ENCODE peak calls at places on chromosomes 16 and 17, in eight cellular contexts. Y is left ventricle myocardium inferior, N is brain microvascular endothelial cell, V is Peyer's patch, J is stomach, G is tibial artery, Z is gastrocnemius medialis, D is right atrium auricular region. K is an unnamed sample.

GRCh38 chr17:61219460-61219859 is 180.2 kb upstream of the TBX2 start:
- DNase-seq in V (no peak), Y (peak; percentile 19), J (no peak), Z (no peak), D (no peak), N (no peak), G (peak; percentile 32), K (peak; percentile 44)

GRCh38 chr16:2963611-2964415 is at the start of gene KREMEN2:
- DNase-seq in N (no peak), D (no peak), G (no peak), V (no peak), Z (no peak), J (no peak), Y (no peak), K (no peak)

GRCh38 chr17:36773039-36773438 is 164.2 kb upstream of the LHX1 start:
- DNase-seq in G (no peak), J (no peak), Y (no peak), Z (no peak), D (no peak), V (no peak), N (no peak), K (no peak)

GRCh38 chr16:84344781-84345180 is 23.6 kb upstream of the ATP2C2 start:
- DNase-seq in G (no peak), V (no peak), N (no peak), Z (no peak), J (no peak), Y (no peak), D (no peak), K (no peak)

GRCh38 chr17:8125947-8126305 is 2.0 kb upstream of the HES7 start:
- DNase-seq in D (no peak), J (no peak), Y (no peak), Z (no peak), V (no peak), N (no peak), G (no peak), K (no peak)

GRCh38 chr16:9148376-9149015 is 57.1 kb downstream of the HAPSTR1 start:
- DNase-seq in G (no peak), V (no peak), N (no peak), D (no peak), Z (no peak), J (no peak), Y (no peak), K (no peak)

GRCh38 chr16:53915452-53916160 is 211.7 kb downstream of the FTO start:
- DNase-seq in Z (no peak), V (no peak), Y (no peak), D (no peak), G (no peak), N (no peak), J (no peak), K (no peak)

GRCh38 chr16:8720080-8720966 is 45.9 kb downstream of the ABAT start:
- DNase-seq in G (no peak), D (no peak), V (no peak), Y (no peak), Z (no peak), N (no peak), J (no peak), K (no peak)

GRCh38 chr16:69741519-69741918 is 13.2 kb downstream of the NOB1 start:
- DNase-seq in V (no peak), J (no peak), N (peak; percentile 8), G (no peak), Y (no peak), D (no peak), Z (no peak), K (no peak)

GRCh38 chr16:31714899-31715504 is 158.6 kb upstream of the ZNF267 start:
- DNase-seq in Y (no peak), J (no peak), D (no peak), Z (no peak), V (no peak), N (no peak), G (no peak), K (no peak)

GRCh38 chr16:68901910-68902309 is 58.6 kb downstream of the TANGO6 start:
- DNase-seq in G (no peak), Y (no peak), D (no peak), V (no peak), N (peak; percentile 2), J (no peak), Z (no peak), K (peak; percentile 37)

GRCh38 chr16:1876468-1876867 is 4.5 kb upstream of the MEIOB start:
- DNase-seq in J (no peak), G (no peak), N (no peak), D (no peak), V (peak; percentile 48), Z (no peak), Y (no peak), K (no peak)

GRCh38 chr16:13797718-13798117 is 122.2 kb upstream of the ERCC4 start:
- DNase-seq in Z (no peak), J (no peak), D (no peak), Y (no peak), N (no peak), V (no peak), G (no peak), K (no peak)

GRCh38 chr17:56653877-56654276 is 60.4 kb downstream of the NOG start:
- DNase-seq in J (no peak), D (no peak), N (peak; percentile 39), Y (no peak), Z (no peak), G (no peak), V (no peak), K (no peak)

GRCh38 chr17:29140631-29141483 is 39.3 kb downstream of the MYO18A start:
- DNase-seq in Z (peak; percentile 90), D (no peak), V (peak; percentile 73), Y (no peak), G (no peak), J (no peak), N (no peak), K (no peak)

GRCh38 chr16:11056090-11056988 is 112.0 kb downstream of the CLEC16A start:
- DNase-seq in Y (no peak), J (no peak), D (no peak), V (peak; percentile 34), Z (no peak), N (no peak), G (no peak), K (no peak)

GRCh38 chr16:17448640-17449638 is 21.8 kb downstream of the XYLT1 start:
- DNase-seq in D (no peak), Y (peak; percentile 61), J (no peak), G (peak; percentile 49), N (no peak), V (no peak), Z (peak; percentile 42), K (no peak)

GRCh38 chr17:68239967-68240366 is 7.9 kb upstream of the AMZ2 start:
- DNase-seq in J (no peak), Y (no peak), Z (no peak), V (no peak), G (no peak), N (no peak), D (no peak), K (no peak)

GRCh38 chr16:88632587-88632930 is 5.8 kb upstream of the IL17C start:
- DNase-seq in G (no peak), N (no peak), V (no peak), J (no peak), D (no peak), Y (no peak), Z (no peak), K (no peak)

DNA sequence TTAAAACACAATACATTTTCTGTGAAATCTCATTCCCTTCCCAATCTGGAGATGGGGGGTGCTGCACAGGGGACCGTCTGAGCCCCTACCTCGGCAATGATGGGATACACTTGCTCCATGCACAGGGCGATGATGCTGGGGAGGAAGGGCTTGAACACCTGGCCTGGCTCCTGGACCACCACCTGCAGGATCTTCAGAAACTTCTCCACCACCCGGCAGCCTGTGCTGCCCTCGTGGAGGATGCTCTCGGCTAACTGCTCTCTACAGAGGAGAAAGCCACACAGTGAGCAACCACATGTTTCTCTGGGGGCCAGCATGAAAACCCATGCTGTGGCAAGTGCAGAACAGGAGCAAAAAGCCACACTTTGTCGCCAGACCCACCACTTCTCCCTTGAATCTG is 42.4 kb upstream of the GSG1L start:
- DNase-seq in D (no peak), N (no peak), Y (no peak), V (peak; percentile 22), G (no peak), Z (no peak), J (no peak), K (no peak)
- H3K4me3 ChIP-seq in D (no peak overlapping the region), N (no peak overlapping the region), Y (no peak overlapping the region), V (no peak overlapping the region), G (no peak overlapping the region), Z (no peak overlapping the region), J (no peak overlapping the region), K (no peak overlapping the region)

DNA sequence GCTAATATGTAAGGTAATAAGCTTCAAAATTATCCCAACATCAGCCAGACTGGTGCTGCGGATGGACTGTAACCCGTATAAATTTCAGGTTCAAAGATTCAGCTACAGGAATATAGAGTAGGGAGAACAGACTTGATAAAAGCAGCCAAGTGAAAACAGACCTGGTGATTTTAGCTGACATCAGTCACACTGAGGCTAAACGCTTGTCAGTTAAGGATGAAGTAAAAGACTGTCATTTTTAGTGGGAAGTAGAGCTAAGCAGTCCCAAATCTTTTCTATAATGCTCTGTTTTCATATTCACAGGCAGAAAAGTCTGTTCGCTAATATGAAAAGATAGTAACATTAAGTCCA is 35.4 kb downstream of the CMTM4 start:
- DNase-seq in G (no peak), D (no peak), V (no peak), J (no peak), Y (no peak), Z (no peak), N (no peak), K (no peak)
- H3K27ac ChIP-seq in G (peak overlapping the region; percentile 71), D (peak overlapping the region; percentile 51), V (no peak overlapping the region), J (peak overlapping the region; percentile 60), Y (peak overlapping the region; percentile 73), Z (peak overlapping the region; percentile 73), N (peak overlapping the region; percentile 84), K (peak overlapping the region; percentile 79)

GRCh38 chr16:66469932-66470546 is 42.9 kb downstream of the BEAN1 start:
- DNase-seq in N (no peak), Y (no peak), V (no peak), J (no peak), G (no peak), D (no peak), Z (no peak), K (no peak)

GRCh38 chr16:66472961-66473610 is 46.0 kb downstream of the BEAN1 start:
- DNase-seq in G (no peak), Y (no peak), D (no peak), N (no peak), J (no peak), V (peak; percentile 41), Z (no peak), K (no peak)

GRCh38 chr16:66471264-66471663 is 44.2 kb downstream of the BEAN1 start:
- DNase-seq in Y (no peak), D (no peak), J (peak; percentile 2), G (no peak), N (no peak), Z (no peak), V (peak; percentile 28), K (no peak)

GRCh38 chr16:66470556-66470955 is 43.5 kb downstream of the BEAN1 start:
- DNase-seq in V (peak; percentile 5), D (no peak), J (no peak), Z (no peak), G (no peak), Y (no peak), N (no peak), K (no peak)

GRCh38 chr16:66471696-66472393 is 44.8 kb downstream of the BEAN1 start:
- DNase-seq in D (no peak), J (no peak), Y (no peak), V (peak; percentile 34), Z (no peak), G (no peak), N (no peak), K (no peak)
- TF ChIP-seq CTCF in D (no peak), J (no peak), Y (no peak), V (no peak), Z (no peak), G (no peak), N (peak; percentile 16), K (no peak)

GRCh38 chr17:5034063-5034462 is 1.2 kb downstream of the SLC52A1 start:
- DNase-seq in Z (no peak), J (no peak), N (no peak), Y (no peak), G (no peak), V (no peak), D (no peak), K (no peak)
- H3K4me3 ChIP-seq in Z (no peak overlapping the region), J (no peak overlapping the region), N (no peak overlapping the region), Y (no peak overlapping the region), G (no peak overlapping the region), V (no peak overlapping the region), D (no peak overlapping the region), K (no peak overlapping the region)